ENCODE peak calls at places on chromosomes 7 and 10, in four cellular contexts. E is AG09309, J is neural progenitor cell, K is foreskin fibroblast. D is an unnamed sample.

GRCh38 chr10:77482072-77482471 is 155.5 kb downstream of the KCNMA1 start:
- DNase-seq in E (no peak), J (no peak), K (no peak), D (no peak)

GRCh38 chr10:73911553-73912004 is 647 bp downstream of the PLAU start:
- DNase-seq in E (no peak), J (no peak), K (no peak), D (no peak)

GRCh38 chr10:123103944-123104343 is 31.8 kb upstream of the HMX3 start:
- DNase-seq in E (no peak), J (no peak), K (no peak), D (no peak)

GRCh38 chr7:106770191-106770590 is 94.9 kb upstream of the PIK3CG start:
- DNase-seq in E (peak), J (no peak), K (peak), D (peak)

GRCh38 chr7:120740348-120740747 is 117.6 kb downstream of the TSPAN12 start:
- DNase-seq in E (no peak), J (no peak), K (no peak), D (no peak)

GRCh38 chr7:73715648-73716317 is 3.7 kb downstream of the STX1A start:
- DNase-seq in E (peak), J (no peak), K (peak), D (peak)

GRCh38 chr7:80517177-80517804 is 5.4 kb upstream of the GNAT3 start:
- DNase-seq in E (no peak), J (no peak), K (peak), D (no peak)

GRCh38 chr10:103540722-103541121 is 47.2 kb downstream of the NEURL1 start:
- DNase-seq in E (no peak), J (no peak), K (no peak), D (no peak)

GRCh38 chr10:5575482-5576153 is 50.9 kb downstream of the CALML3 start:
- DNase-seq in E (peak), J (no peak), K (peak), D (no peak)

GRCh38 chr10:3740157-3740871 is 44.7 kb downstream of the KLF6 start:
- DNase-seq in E (peak), J (no peak), K (no peak), D (no peak)

GRCh38 chr7:105677803-105678583 is 96.7 kb upstream of the EFCAB10 start:
- DNase-seq in E (no peak), J (no peak), K (no peak), D (no peak)

GRCh38 chr10:7445474-7446135 is 34.8 kb upstream of the SFMBT2 start:
- DNase-seq in E (no peak), J (no peak), K (no peak), D (no peak)

GRCh38 chr7:66720571-66720970 is 20.0 kb upstream of the RABGEF1 start:
- DNase-seq in E (no peak), J (no peak), K (no peak), D (no peak)

GRCh38 chr7:123580406-123581161 is 21.0 kb upstream of the ASB15 start:
- DNase-seq in E (peak), J (peak), K (peak), D (no peak)

GRCh38 chr7:104848386-104848990 is 165.5 kb upstream of the KMT2E start:
- DNase-seq in E (no peak), J (peak), K (peak), D (peak)

GRCh38 chr7:80244206-80244956 is 109.8 kb downstream of the GNAI1 start:
- DNase-seq in E (peak), J (no peak), K (peak), D (no peak)

GRCh38 chr7:27994639-27995038 is 186.0 kb downstream of the JAZF1 start:
- DNase-seq in E (no peak), J (no peak), K (peak), D (no peak)

GRCh38 chr7:81370857-81371256 is 399.0 kb downstream of the HGF start:
- DNase-seq in E (no peak), J (no peak), K (peak), D (no peak)

GRCh38 chr10:71390435-71390820 is 6.3 kb upstream of the CDH23 start:
- DNase-seq in E (no peak), J (no peak), K (no peak), D (no peak)

GRCh38 chr7:94401411-94401810 is 6.7 kb downstream of the COL1A2 start:
- DNase-seq in E (no peak), J (no peak), K (peak), D (no peak)

GRCh38 chr7:30159698-30160143 is 24.9 kb downstream of the MTURN start:
- DNase-seq in E (no peak), J (no peak), K (peak), D (no peak)
- TF ChIP-seq CTCF in E (peak), J (no peak), K (peak), D (peak)

GRCh38 chr10:79244068-79244442 is 103.2 kb upstream of the PPIF start:
- DNase-seq in E (no peak), J (no peak), K (no peak), D (no peak)
- H3K4me3 ChIP-seq in E (no peak), J (peak), K (peak), D (peak)

DNA sequence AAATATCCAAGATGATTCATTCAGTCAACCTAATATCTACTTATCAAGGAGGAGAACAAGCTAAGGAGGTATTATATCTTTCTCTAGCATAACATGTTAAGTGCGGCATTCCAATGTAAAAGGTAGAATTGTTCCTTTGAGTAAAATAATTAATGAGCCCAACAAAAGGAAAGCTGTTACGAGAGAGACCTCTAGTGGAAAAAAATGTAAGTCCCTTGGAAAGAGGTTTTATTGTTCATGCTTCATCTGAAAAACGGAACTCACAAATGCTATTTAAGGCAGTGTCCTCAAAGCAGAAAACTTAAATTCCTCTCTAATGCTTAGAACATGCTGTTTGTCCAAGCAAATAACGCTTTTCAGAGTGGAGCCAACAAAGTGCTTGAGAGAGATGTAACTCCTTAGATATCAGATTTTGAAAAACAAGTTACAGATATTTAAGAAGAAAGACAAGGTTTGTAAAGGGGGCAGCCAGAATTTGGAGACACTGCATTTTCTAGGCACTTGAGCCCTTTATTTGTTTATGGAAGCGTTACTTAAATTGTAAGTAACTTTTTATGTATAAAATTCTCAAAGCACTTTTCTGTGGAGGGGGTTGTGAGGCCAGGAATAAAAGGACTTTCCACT is 119.9 kb downstream of the TFEC start:
- DNase-seq in E (peak), J (peak), K (peak), D (peak)
- TF ChIP-seq CTCF in E (peak), J (peak), K (peak), D (peak)

GRCh38 chr10:22334414-22335203 is 10.7 kb upstream of the SPAG6 start:
- DNase-seq in E (no peak), J (peak), K (no peak), D (no peak)
- H3K4me3 ChIP-seq in E (peak), J (peak), K (peak), D (peak)

DNA sequence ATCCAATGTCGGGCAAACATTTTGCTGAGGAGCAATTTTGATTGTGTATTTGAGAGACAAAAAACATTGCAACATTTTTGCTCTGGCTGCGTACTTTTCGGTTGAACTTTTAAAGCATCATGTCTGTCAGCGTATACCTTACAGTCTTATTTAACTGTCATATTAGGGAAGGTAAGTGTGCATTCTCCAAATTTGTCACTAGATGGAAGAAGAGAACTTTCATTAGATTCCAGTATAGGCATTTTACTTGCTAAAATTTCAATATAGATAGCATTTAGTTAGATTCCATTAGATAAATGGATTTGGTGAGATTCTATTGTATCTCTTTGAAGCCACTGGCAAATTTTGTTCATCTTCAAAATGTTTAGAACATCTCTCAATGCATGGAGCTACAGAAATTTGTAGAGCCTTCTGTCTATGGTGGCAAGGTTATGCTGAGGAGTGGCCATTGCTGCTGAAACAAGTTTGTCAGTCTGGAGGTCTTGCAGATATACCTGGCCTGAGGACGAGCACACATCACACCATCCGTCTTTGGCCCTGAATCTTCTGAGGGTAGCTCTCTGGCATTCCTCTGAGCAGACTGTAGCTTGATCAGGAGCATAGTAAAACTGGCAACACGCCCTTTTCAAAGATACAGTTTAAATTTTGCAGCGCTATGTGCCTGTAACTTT is 437.5 kb upstream of the MBL2 start:
- DNase-seq in E (no peak), J (peak), K (no peak), D (no peak)
- TF ChIP-seq CTCF in E (no peak), J (peak), K (no peak), D (no peak)

GRCh38 chr10:91493313-91493712 is 83.2 kb downstream of the HECTD2 start:
- DNase-seq in E (peak), J (peak), K (peak), D (no peak)

GRCh38 chr10:91495402-91495801 is 85.3 kb downstream of the HECTD2 start:
- DNase-seq in E (no peak), J (no peak), K (peak), D (no peak)
- H3K4me3 ChIP-seq in E (no peak), J (no peak), K (no peak), D (no peak)

GRCh38 chr7:24767878-24768569 is 10.8 kb upstream of the GSDME start:
- DNase-seq in E (no peak), J (no peak), K (no peak), D (no peak)
- TF ChIP-seq CTCF in E (no peak), J (peak), K (no peak), D (peak)

GRCh38 chr10:26334932-26335573 is 103.1 kb upstream of the APBB1IP start:
- DNase-seq in E (peak), J (peak), K (peak), D (peak)
- H3K4me3 ChIP-seq in E (peak), J (peak), K (no peak), D (no peak)

GRCh38 chr10:106795619-106796018 is 368.9 kb downstream of the SORCS1 start:
- DNase-seq in E (no peak), J (peak), K (peak), D (no peak)
- TF ChIP-seq CTCF in E (no peak), J (peak), K (no peak), D (no peak)

DNA sequence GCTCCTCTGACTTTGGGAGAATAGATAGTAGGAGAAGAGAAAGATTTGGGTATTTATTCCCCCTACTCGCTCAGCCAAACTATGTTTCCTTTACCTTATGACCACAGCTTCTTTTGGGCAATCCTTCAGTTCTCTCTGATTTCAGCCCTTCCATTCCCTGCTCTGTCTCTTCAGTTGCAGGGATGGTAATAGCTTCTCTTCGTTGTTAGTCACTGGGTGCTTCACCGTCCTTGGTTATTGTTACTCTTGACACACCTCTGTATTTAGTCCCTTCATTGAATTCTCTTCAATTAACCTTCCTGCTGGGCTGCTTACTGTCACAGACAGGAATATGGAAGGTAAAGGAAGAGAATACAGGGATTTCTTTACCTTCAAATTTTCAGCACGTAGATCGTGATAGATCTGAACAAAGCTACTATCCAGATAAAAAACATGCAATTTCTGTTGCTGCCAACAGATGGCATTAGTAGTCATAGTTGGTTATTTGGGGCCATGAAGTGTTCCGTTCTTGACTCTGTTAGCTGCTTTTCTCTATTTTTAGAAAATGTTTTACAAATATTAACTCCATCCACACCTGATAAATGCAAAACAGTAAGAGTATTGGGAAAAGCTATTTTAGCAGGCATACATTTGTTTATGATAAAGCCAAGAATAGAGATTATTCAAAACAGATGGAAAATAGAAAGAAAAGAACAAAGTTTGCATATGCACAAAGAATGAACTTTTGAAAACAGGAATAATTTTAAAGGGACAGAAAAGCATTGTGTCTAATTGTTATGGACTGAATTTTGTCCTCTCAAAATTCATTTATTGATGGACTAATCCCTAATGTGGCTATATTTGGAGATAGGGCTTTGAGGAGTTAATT is 14.0 kb upstream of the PTTG1IP2 start:
- DNase-seq in E (no peak), J (peak), K (peak), D (peak)
- H3K4me3 ChIP-seq in E (peak), J (peak), K (peak), D (no peak)

D was measured in HFF-Myc.